ENCODE peak calls at places on chromosome 10, in four cellular contexts. R, W, G and N are unnamed samples.

GRCh38 chr10:48634198-48634983 is 29.5 kb upstream of the ARHGAP22 start:
- DNase-seq in R (no peak), W (peak; percentile 51), G (peak; percentile 46), N (peak; percentile 38)

GRCh38 chr10:13091816-13092215 is 8.1 kb upstream of the OPTN start:
- DNase-seq in G (no peak), W (no peak), R (no peak), N (no peak)

GRCh38 chr10:59016043-59016442 is 160.4 kb upstream of the PHYHIPL start:
- DNase-seq in R (no peak), G (no peak), W (no peak), N (no peak)

GRCh38 chr10:78757542-78757941 is 311.2 kb upstream of the ZMIZ1 start:
- DNase-seq in R (no peak), G (no peak), W (no peak), N (no peak)

GRCh38 chr10:101941871-101942270 is 98.3 kb upstream of the KCNIP2 start:
- DNase-seq in G (no peak), W (no peak), R (no peak), N (no peak)

GRCh38 chr10:95457319-95457886 is 103.8 kb downstream of the SORBS1 start:
- DNase-seq in W (no peak), R (no peak), G (no peak), N (no peak)

GRCh38 chr10:6069101-6069931 is 7.1 kb upstream of the IL2RA start:
- DNase-seq in G (no peak), R (no peak), W (no peak), N (no peak)

GRCh38 chr10:133455611-133456031 is 1.9 kb downstream of the SCART1 start:
- DNase-seq in R (no peak), G (peak; percentile 11), W (no peak), N (no peak)

GRCh38 chr10:102431452-102432124 is 786 bp downstream of the CUEDC2 start:
- DNase-seq in W (no peak), G (no peak), R (no peak), N (no peak)

GRCh38 chr10:78980354-78980753 is 88.4 kb upstream of the ZMIZ1 start:
- DNase-seq in R (no peak), G (no peak), W (no peak), N (no peak)

GRCh38 chr10:97140284-97140846 is 45.4 kb downstream of the SLIT1 start:
- DNase-seq in W (no peak), R (no peak), G (no peak), N (no peak)

GRCh38 chr10:97514344-97514743 is 15.6 kb downstream of the UBTD1 start:
- DNase-seq in W (no peak), R (no peak), G (no peak), N (no peak)

GRCh38 chr10:107583974-107584373 is 419.5 kb upstream of the SORCS1 start:
- DNase-seq in W (no peak), R (no peak), G (no peak), N (no peak)

GRCh38 chr10:97713351-97713827 is at the start of gene MARVELD1:
- DNase-seq in W (no peak), R (peak; percentile 79), G (peak; percentile 82), N (peak; percentile 73)

GRCh38 chr10:47023237-47024045 is 112.2 kb downstream of the PTPN20 start:
- DNase-seq in R (no peak), G (no peak), W (no peak), N (peak; percentile 22)

GRCh38 chr10:131174651-131175540 is 136.6 kb downstream of the TCERG1L start:
- DNase-seq in R (no peak), W (no peak), G (no peak), N (no peak)

GRCh38 chr10:78684954-78685353 is 383.8 kb upstream of the ZMIZ1 start:
- DNase-seq in W (no peak), G (no peak), R (peak; percentile 21), N (no peak)

GRCh38 chr10:103663802-103664201 is 170.3 kb downstream of the NEURL1 start:
- DNase-seq in W (no peak), R (no peak), G (peak; percentile 49), N (no peak)

GRCh38 chr10:103667390-103667789 is 173.9 kb downstream of the NEURL1 start:
- DNase-seq in G (no peak), W (no peak), R (peak; percentile 39), N (no peak)

GRCh38 chr10:103666751-103667150 is 173.2 kb downstream of the NEURL1 start:
- DNase-seq in W (no peak), G (no peak), R (no peak), N (no peak)

GRCh38 chr10:103665439-103665838 is 171.9 kb downstream of the NEURL1 start:
- DNase-seq in W (no peak), R (no peak), G (peak; percentile 69), N (no peak)

DNA sequence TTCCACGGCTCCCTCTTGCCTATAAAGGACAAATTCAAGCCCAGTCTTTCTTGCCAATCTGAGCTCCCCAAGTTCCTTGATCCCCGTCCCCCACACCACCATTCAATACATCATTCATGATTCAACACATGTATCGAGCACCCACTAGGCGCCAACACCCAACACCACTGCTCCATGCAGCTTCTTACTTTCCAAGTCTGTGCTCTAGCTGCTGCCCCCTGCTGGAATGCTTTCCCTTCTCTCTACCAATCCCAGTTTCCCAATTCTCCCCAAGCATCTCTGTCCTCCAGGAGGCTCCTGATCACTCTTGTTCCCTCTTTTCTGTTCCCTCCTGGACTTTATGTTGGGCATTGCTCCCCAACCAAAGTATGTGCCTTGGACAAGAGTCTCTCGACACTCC is 172.6 kb downstream of the NEURL1 start:
- DNase-seq in R (no peak), G (no peak), W (no peak), N (no peak)
- TF ChIP-seq CTCF in R (peak; percentile 53), G (peak; percentile 47), W (peak; percentile 58), N (no peak)

GRCh38 chr10:89085153-89085552 is 94.6 kb downstream of the FAS start:
- DNase-seq in R (no peak), W (no peak), G (no peak), N (no peak)
- H3K36me3 ChIP-seq in R (no peaks in the 10 kb centered on the region), W (no peaks in the 10 kb centered on the region), G (no peaks in the 10 kb centered on the region), N (no peaks in the 10 kb centered on the region)

DNA sequence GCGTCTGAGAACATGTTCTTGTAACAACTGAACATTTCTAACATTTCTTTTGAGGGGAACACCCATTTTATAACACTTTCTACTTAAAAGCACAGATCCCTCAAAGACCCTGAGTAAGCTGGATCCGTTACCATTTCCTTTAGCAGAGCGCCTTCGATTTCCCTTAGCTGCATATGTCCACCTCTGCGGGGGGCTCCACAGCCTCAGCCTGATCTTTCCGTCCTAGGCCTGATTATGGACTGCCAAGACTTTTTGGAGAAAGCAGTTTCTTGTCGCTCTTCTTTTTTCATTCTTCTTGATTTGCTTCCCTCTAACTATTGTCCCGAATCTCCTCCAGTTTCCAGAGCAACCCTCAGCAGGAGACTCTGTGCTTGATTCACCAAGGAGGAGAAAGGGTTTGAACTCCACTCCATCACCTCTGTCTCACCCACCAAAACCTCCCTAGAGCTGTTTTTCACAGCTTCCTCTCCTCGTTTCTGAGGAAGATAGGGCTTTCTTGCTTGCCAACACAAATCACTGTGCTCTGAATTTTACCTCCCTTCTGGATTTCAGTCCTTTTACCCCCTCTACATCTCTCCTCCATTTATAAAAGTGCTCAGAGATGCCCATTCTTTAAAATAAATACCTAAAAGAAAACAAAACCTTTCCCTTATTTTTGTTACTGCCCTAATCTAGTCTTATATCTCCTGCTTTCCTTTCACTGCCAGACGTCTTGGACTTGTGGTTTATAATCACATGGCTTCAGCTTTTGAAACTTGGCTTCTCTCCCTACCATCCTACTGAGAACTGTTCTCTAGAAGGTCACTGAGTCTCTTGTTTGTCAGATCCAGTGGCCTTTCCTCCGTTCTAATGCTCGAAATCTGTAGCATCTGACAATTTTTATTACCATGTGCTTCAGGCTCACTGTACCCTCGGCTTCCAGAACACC is 30.5 kb upstream of the ZRANB1 start:
- DNase-seq in G (no peak), W (no peak), R (no peak), N (no peak)
- TF ChIP-seq CTCF in G (no peak), W (peak; percentile 4), R (no peak), N (no peak)

DNA sequence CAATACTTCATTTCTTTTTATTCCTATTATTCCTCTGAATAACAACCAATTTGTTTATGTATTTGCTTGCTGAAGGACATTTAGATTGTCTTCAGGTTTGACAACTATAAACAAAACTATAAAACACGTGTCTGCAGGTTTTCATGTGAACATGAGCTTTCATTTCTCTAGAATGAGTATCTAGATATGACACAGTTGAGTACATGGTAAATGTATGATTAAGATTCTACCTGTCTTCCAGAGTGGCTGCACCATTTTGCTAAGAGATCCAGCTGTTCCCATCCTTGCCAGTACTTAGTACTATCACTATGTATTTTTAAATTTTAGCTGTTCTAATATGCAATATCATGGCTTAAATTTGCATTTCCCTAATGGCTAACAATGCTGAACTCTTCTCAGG is 10.1 kb downstream of the MCMBP start:
- DNase-seq in R (no peak), W (no peak), G (no peak), N (no peak)
- H3K36me3 ChIP-seq in R (peaks cover 13% of the 10 kb centered on the region), W (no peaks in the 10 kb centered on the region), G (peaks cover 13% of the 10 kb centered on the region), N (no peaks in the 10 kb centered on the region)

DNA sequence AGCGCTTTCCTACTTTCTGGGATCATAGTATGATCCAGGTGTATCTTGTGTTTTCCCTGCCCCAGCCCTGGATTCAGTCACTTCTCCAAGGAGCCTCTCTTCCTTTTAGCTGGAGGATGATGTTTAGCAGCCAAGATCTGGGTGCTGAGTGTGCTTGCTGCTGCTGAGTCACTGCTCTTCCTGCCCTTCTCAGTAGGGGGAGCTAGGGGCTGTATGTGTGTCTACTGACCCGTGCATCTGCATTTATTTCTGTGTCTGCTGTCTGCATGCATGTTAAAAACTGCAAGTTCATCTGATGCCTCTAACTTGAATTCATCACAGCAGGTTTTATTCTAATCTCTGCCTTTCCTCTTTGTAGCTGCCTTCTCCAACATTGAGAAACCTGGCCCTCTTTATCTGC is 31.6 kb downstream of the MGMT start:
- DNase-seq in R (no peak), W (no peak), G (no peak), N (no peak)
- TF ChIP-seq CTCF in R (no peak), W (no peak), G (no peak), N (no peak)